ENCODE peak calls at places on chromosomes 1 and 21, in eight cellular contexts. S is kidney epithelial cell, A is mesothelial cell of epicardium, D is NCI-H2171, W is kidney tubule cell, K is T-cell, R is GM06990, L is ACHN. F is an unnamed sample.

GRCh38 chr1:79874289-79874688 is 867.8 kb upstream of the ADGRL4 start:
- DNase-seq in S (no peak), A (no peak), D (no peak), W (no peak), K (no peak), R (no peak), L (no peak), F (no peak)

GRCh38 chr1:230861970-230862595 is 6.2 kb downstream of the C1orf198 start:
- DNase-seq in S (no peak), A (no peak), D (no peak), W (no peak), K (no peak), R (no peak), L (no peak), F (no peak)

GRCh38 chr1:156436319-156437043 is 64.1 kb downstream of the MEF2D start:
- DNase-seq in S (no peak), A (no peak), D (no peak), W (no peak), K (no peak), R (no peak), L (no peak), F (no peak)

GRCh38 chr21:28822882-28823335 is 169.8 kb downstream of the LTN1 start:
- DNase-seq in S (no peak), A (no peak), D (no peak), W (peak), K (no peak), R (no peak), L (no peak), F (no peak)

GRCh38 chr1:29689372-29690030 is 453.2 kb downstream of the PTPRU start:
- DNase-seq in S (no peak), A (peak), D (no peak), W (no peak), K (no peak), R (no peak), L (no peak), F (no peak)

GRCh38 chr1:208167229-208167869 is 76.8 kb downstream of the PLXNA2 start:
- DNase-seq in S (no peak), A (no peak), D (no peak), W (no peak), K (no peak), R (no peak), L (no peak), F (no peak)

GRCh38 chr1:55249646-55250398 is 34.7 kb upstream of the USP24 start:
- DNase-seq in S (no peak), A (no peak), D (peak), W (no peak), K (no peak), R (no peak), L (no peak), F (no peak)

GRCh38 chr1:232123775-232124659 is 497.4 kb downstream of the DISC1 start:
- DNase-seq in S (no peak), A (no peak), D (no peak), W (peak), K (no peak), R (no peak), L (no peak), F (no peak)

GRCh38 chr21:42559326-42559725 is 45.7 kb downstream of the SLC37A1 start:
- DNase-seq in S (no peak), A (no peak), D (no peak), W (no peak), K (no peak), R (no peak), L (no peak), F (no peak)

GRCh38 chr1:237042892-237043576 is 1.1 kb downstream of the RYR2 start:
- DNase-seq in S (no peak), A (peak), D (peak), W (no peak), K (no peak), R (peak), L (no peak), F (no peak)

GRCh38 chr1:16117369-16117768 is 38.5 kb downstream of the EPHA2 start:
- DNase-seq in S (no peak), A (no peak), D (no peak), W (no peak), K (no peak), R (no peak), L (no peak), F (no peak)

GRCh38 chr1:35619237-35620121 is 21.8 kb downstream of the PSMB2 start:
- DNase-seq in S (no peak), A (no peak), D (no peak), W (no peak), K (no peak), R (no peak), L (no peak), F (no peak)

GRCh38 chr21:33712022-33712803 is 69.9 kb downstream of the ITSN1 start:
- DNase-seq in S (no peak), A (no peak), D (no peak), W (no peak), K (no peak), R (no peak), L (no peak), F (no peak)

GRCh38 chr1:70963374-70963773 is 84.2 kb downstream of the PTGER3 start:
- DNase-seq in S (no peak), A (no peak), D (no peak), W (no peak), K (no peak), R (no peak), L (no peak), F (no peak)

GRCh38 chr21:38175321-38175720 is 81.5 kb upstream of the KCNJ15 start:
- DNase-seq in S (no peak), A (no peak), D (no peak), W (no peak), K (no peak), R (no peak), L (no peak), F (no peak)

GRCh38 chr1:39047374-39048229 is 21.5 kb downstream of the NDUFS5 start:
- DNase-seq in S (peak), A (no peak), D (no peak), W (peak), K (no peak), R (peak), L (peak), F (peak)

GRCh38 chr1:150777544-150777943 is 12.0 kb upstream of the CTSS start:
- DNase-seq in S (no peak), A (no peak), D (no peak), W (no peak), K (no peak), R (no peak), L (no peak), F (no peak)

GRCh38 chr1:161244888-161245287 is 6.9 kb upstream of the NR1I3 start:
- DNase-seq in S (no peak), A (no peak), D (no peak), W (no peak), K (no peak), R (no peak), L (no peak), F (no peak)

GRCh38 chr1:5830771-5831599 is 161.2 kb downstream of the NPHP4 start:
- DNase-seq in S (no peak), A (no peak), D (no peak), W (no peak), K (no peak), R (no peak), L (no peak), F (no peak)

GRCh38 chr1:224178894-224179293 is 4.1 kb upstream of the DEGS1 start:
- DNase-seq in S (no peak), A (no peak), D (no peak), W (no peak), K (no peak), R (no peak), L (no peak), F (no peak)

GRCh38 chr1:158117854-158118691 is 62.6 kb upstream of the CD1D start:
- DNase-seq in S (no peak), A (peak), D (no peak), W (peak), K (peak), R (no peak), L (peak), F (no peak)

GRCh38 chr21:45208627-45208951 is 79.1 kb downstream of the POFUT2 start:
- DNase-seq in S (no peak), A (no peak), D (no peak), W (peak), K (no peak), R (no peak), L (no peak), F (no peak)

GRCh38 chr1:12230549-12231275 is 882 bp downstream of the VPS13D start:
- DNase-seq in S (no peak), A (no peak), D (no peak), W (peak), K (no peak), R (peak), L (peak), F (peak)

GRCh38 chr1:213931804-213932203 is 56.0 kb upstream of the PROX1 start:
- DNase-seq in S (no peak), A (no peak), D (no peak), W (no peak), K (no peak), R (no peak), L (peak), F (no peak)

GRCh38 chr21:27561116-27561515 is 594.2 kb upstream of the ADAMTS5 start:
- DNase-seq in S (no peak), A (no peak), D (no peak), W (no peak), K (no peak), R (no peak), L (no peak), F (no peak)

GRCh38 chr1:53393325-53393792 is 65.5 kb upstream of the LRP8 start:
- DNase-seq in S (no peak), A (peak), D (peak), W (peak), K (peak), R (peak), L (peak), F (peak)

GRCh38 chr1:1019122-1019999 is 559 bp upstream of the AGRN start:
- DNase-seq in S (no peak), A (peak), D (peak), W (peak), K (peak), R (peak), L (peak), F (peak)

GRCh38 chr1:33660244-33660643 is 187.8 kb downstream of the ZSCAN20 start:
- DNase-seq in S (no peak), A (no peak), D (no peak), W (no peak), K (no peak), R (no peak), L (no peak), F (no peak)

F was measured in Caki2.